ENCODE peak calls at places on chromosomes 11 and 22, in eight cellular contexts. N is H1, A is HepG2, M is HCT116, X is K562, Q is endothelial cell of umbilical vein, O is SK-N-SH, D is GM12878. B is an unnamed sample.

GRCh38 chr11:102312656-102313055 is 4.6 kb upstream of the BIRC3 start:
- DNase-seq in M (no peak), X (no peak), D (no peak), A (no peak), O (no peak), Q (peak; percentile 53), N (no peak), B (no peak)

GRCh38 chr11:67576742-67577475 is 6.7 kb upstream of the GSTP1 start:
- DNase-seq in X (peak; percentile 66), D (no peak), Q (no peak), O (peak; percentile 33), N (no peak), A (no peak), M (no peak), B (no peak)

GRCh38 chr11:66268953-66269906 is 791 bp downstream of the RAB1B start:
- DNase-seq in A (peak; percentile 58), O (peak; percentile 58), M (no peak), Q (peak; percentile 34), X (peak; percentile 54), N (peak; percentile 70), D (no peak), B (no peak)

GRCh38 chr11:17421781-17422180 is 33.3 kb upstream of the KCNJ11 start:
- DNase-seq in Q (no peak), N (no peak), O (no peak), A (no peak), D (no peak), X (no peak), M (no peak), B (no peak)

GRCh38 chr11:46235777-46236688 is 41.4 kb upstream of the CREB3L1 start:
- DNase-seq in N (peak; percentile 14), M (no peak), O (no peak), A (no peak), D (no peak), X (no peak), Q (no peak), B (no peak)

GRCh38 chr22:43530864-43531201 is 119.0 kb downstream of the MPPED1 start:
- DNase-seq in A (no peak), Q (no peak), M (no peak), N (no peak), O (no peak), D (no peak), X (no peak), B (no peak)

GRCh38 chr11:28899706-28900105 is 791.5 kb downstream of the METTL15 start:
- DNase-seq in Q (no peak), N (no peak), O (no peak), M (no peak), A (no peak), X (no peak), D (no peak), B (no peak)

GRCh38 chr22:26325641-26326040 is 103.4 kb upstream of the ASPHD2 start:
- DNase-seq in D (no peak), A (no peak), N (no peak), O (no peak), Q (no peak), X (no peak), M (no peak), B (no peak)

GRCh38 chr22:45994516-45995404 is 17.8 kb upstream of the WNT7B start:
- DNase-seq in N (peak; percentile 100), O (peak; percentile 88), M (no peak), D (no peak), Q (peak; percentile 55), A (no peak), X (peak; percentile 57), B (no peak)

GRCh38 chr11:111913997-111914396 is 1.5 kb downstream of the HSPB2 start:
- DNase-seq in Q (peak; percentile 61), X (no peak), D (no peak), A (peak; percentile 46), N (no peak), O (no peak), M (no peak), B (no peak)

GRCh38 chr11:18383388-18384156 is 10.8 kb upstream of the LDHA start:
- DNase-seq in O (peak; percentile 55), D (peak; percentile 70), N (no peak), A (peak; percentile 91), Q (peak; percentile 71), X (peak; percentile 59), M (peak; percentile 84), B (no peak)

GRCh38 chr11:40602866-40603578 is 856.4 kb downstream of the LRRC4C start:
- DNase-seq in X (no peak), M (no peak), D (no peak), Q (no peak), N (no peak), A (no peak), O (no peak), B (no peak)

GRCh38 chr11:8263109-8263768 is 439 bp downstream of the LMO1 start:
- DNase-seq in D (no peak), X (no peak), M (no peak), A (no peak), Q (no peak), N (peak; percentile 68), O (peak; percentile 85), B (no peak)

GRCh38 chr22:27686534-27686933 is 115.0 kb downstream of the MN1 start:
- DNase-seq in O (no peak), D (no peak), A (peak; percentile 39), Q (peak; percentile 87), X (peak; percentile 37), M (peak; percentile 68), N (no peak), B (no peak)

DNA sequence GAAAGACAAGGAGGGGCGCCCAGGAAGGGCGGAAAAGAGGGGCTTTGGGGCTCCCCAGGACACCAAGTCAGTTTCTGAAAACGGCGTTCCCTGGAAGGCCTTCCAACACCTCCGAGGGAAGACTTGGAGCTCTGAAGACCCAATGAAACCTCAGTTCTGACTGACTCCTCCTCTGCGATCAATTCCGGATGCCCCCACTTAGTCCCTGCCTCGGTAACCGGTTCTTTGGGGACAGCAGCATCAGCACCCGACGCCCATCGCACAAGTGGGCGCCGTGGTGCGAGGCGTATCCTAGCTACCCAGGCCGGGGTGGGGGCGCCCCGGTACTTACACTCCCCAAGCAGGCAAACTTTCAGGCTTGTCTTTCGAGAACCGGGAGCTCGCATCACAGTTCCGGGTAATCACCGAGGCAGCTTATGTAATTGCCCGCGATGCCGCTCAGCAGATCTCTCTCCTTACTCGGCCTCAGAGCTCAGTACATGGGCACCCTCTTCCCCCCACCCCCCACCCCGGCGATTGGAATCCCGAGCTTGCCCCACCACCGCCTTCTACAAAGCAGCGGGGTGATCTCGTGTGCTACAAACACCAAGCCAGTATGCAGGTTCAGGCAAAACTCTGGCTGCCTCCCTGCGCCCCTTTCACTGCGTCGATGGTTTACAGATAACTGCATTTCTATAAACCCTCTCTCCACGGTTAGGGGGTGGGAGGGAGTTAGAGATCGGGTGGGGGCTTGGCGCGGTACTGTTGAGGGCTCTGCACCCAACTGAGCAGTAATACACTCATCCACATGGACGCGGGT is 2.0 kb downstream of the TENM4 start:
- DNase-seq in D (no peak), Q (no peak), O (peak; percentile 65), M (no peak), A (no peak), X (no peak), N (peak; percentile 73), B (no peak)
- H3K9ac ChIP-seq in D (no peak overlapping the region), Q (no peak overlapping the region), O (peak overlapping the region; percentile 86), M (no peak overlapping the region), A (no peak overlapping the region), X (no peak overlapping the region), N (no peak overlapping the region), B (no peak overlapping the region)

DNA sequence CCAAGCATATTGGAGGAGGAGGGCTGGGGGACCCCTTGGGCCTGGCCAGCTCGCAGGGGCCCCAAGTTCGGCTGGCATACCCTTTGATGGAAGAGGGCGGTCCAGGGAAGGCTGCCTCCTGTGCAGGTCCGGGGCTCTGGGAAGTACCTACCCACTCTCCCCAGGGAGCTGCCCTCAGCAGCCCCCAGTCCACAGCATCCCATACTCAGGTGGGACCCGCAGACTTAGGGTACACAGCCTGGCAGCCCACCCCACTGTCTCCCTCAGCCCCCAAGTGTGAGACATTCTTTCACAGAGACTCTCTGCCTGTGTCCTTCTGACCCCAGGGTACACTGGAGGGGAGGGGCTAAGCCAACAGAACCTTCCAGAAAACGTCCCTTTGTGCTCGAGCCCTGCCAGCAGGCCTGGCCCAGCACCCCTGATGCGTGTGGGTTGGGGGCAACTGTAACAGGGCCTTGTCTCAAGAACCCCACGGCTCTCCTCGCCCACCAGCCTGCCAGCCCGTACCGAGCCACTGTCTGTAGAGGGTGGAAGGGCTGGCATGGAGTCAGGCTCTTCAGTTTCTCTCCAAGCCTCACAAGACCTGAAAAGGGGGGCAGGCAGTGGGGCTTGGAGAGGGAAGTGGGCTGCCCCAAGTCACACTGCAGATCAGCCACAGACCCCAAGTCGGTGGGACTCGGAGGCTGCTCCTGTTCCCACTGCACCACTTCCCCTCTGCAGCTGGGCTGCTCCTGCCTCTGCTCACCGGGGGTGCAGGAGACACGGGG is 7.0 kb upstream of the TNFRSF13C start:
- DNase-seq in D (no peak), A (no peak), N (no peak), O (no peak), Q (no peak), M (no peak), X (no peak), B (no peak)
- TF ChIP-seq POLR2AphosphoS5 in D (no peak), A (no peak), N (no peak), O (no peak), Q (no peak), M (no peak), X (no peak), B (no peak)

GRCh38 chr11:128501576-128502549 is 85.5 kb downstream of the ETS1 start:
- DNase-seq in X (no peak), O (no peak), D (no peak), Q (peak; percentile 97), A (no peak), M (no peak), N (no peak), B (no peak)

GRCh38 chr11:128501008-128501407 is 86.3 kb downstream of the ETS1 start:
- DNase-seq in O (no peak), A (no peak), X (no peak), Q (no peak), N (no peak), M (no peak), D (no peak), B (no peak)

GRCh38 chr11:128503231-128503991 is 83.9 kb downstream of the ETS1 start:
- DNase-seq in N (no peak), Q (peak; percentile 52), X (no peak), M (no peak), O (no peak), D (no peak), A (no peak), B (peak; percentile 30)

GRCh38 chr11:128504489-128504888 is 82.9 kb downstream of the ETS1 start:
- DNase-seq in N (no peak), X (no peak), Q (no peak), O (no peak), A (no peak), M (no peak), D (no peak), B (no peak)

GRCh38 chr11:128502736-128503135 is 84.6 kb downstream of the ETS1 start:
- DNase-seq in O (no peak), Q (peak; percentile 80), D (no peak), X (no peak), A (no peak), N (no peak), M (no peak), B (no peak)
- H3K9ac ChIP-seq in O (peak overlapping the region; percentile 65), Q (peak overlapping the region; percentile 69), D (no peak overlapping the region), X (no peak overlapping the region), A (no peak overlapping the region), N (no peak overlapping the region), M (no peak overlapping the region), B (no peak overlapping the region)

GRCh38 chr11:120376547-120377182 is 40.5 kb downstream of the ARHGEF12 start:
- DNase-seq in A (no peak), O (no peak), Q (no peak), X (no peak), D (no peak), N (no peak), M (no peak), B (no peak)

GRCh38 chr11:120375076-120375475 is 38.9 kb downstream of the ARHGEF12 start:
- DNase-seq in M (no peak), O (no peak), N (no peak), D (no peak), A (no peak), X (no peak), Q (peak; percentile 20), B (no peak)

GRCh38 chr11:120372296-120372695 is 36.1 kb downstream of the ARHGEF12 start:
- DNase-seq in M (no peak), D (no peak), N (no peak), X (no peak), A (peak; percentile 64), O (no peak), Q (no peak), B (no peak)
- TF ChIP-seq POLR2AphosphoS5 in M (no peak), D (no peak), N (no peak), X (no peak), A (no peak), O (no peak), Q (no peak), B (no peak)

B was measured in SK-N-MC.